ENCODE peak calls at places on chromosomes 11 and 22, in five cellular contexts. One of them, this sample, is unnamed.

GRCh38 chr11:118142809-118143208 is 9.8 kb downstream of the SCN4B start:
- DNase-seq in testis: no peak
- DNase-seq in GM23338: no peak
- DNase-seq in activated B cell treated with CpG ODN at 0.5 μM for 24 hours: no peak
- DNase-seq in stimulated activated CD4-positive, alpha-beta T cell treated with anti-CD3 and anti-CD28 coated beads, Interleukin-4, amount 100 ng/mL, for 48 hours: no peak
- DNase-seq in this sample: no peak

GRCh38 chr11:44596541-44597276 is 31.2 kb downstream of the CD82 start:
- DNase-seq in stimulated activated CD4-positive, alpha-beta T cell treated with anti-CD3 and anti-CD28 coated beads, Interleukin-4, amount 100 ng/mL, for 48 hours: peak
- DNase-seq in testis: no peak
- DNase-seq in GM23338: no peak
- DNase-seq in activated B cell treated with CpG ODN at 0.5 μM for 24 hours: peak
- DNase-seq in this sample: peak

GRCh38 chr22:21907638-21908522 is 40.4 kb upstream of the MAPK1 start:
- DNase-seq in activated B cell treated with CpG ODN at 0.5 μM for 24 hours: no peak
- DNase-seq in stimulated activated CD4-positive, alpha-beta T cell treated with anti-CD3 and anti-CD28 coated beads, Interleukin-4, amount 100 ng/mL, for 48 hours: no peak
- DNase-seq in testis: no peak
- DNase-seq in GM23338: no peak
- DNase-seq in this sample: no peak

GRCh38 chr11:14612624-14613023 is 31.0 kb upstream of the PDE3B start:
- DNase-seq in testis: no peak
- DNase-seq in activated B cell treated with CpG ODN at 0.5 μM for 24 hours: no peak
- DNase-seq in GM23338: no peak
- DNase-seq in stimulated activated CD4-positive, alpha-beta T cell treated with anti-CD3 and anti-CD28 coated beads, Interleukin-4, amount 100 ng/mL, for 48 hours: no peak
- DNase-seq in this sample: no peak

GRCh38 chr22:26461188-26461810 is 22.3 kb downstream of the HPS4 start:
- DNase-seq in stimulated activated CD4-positive, alpha-beta T cell treated with anti-CD3 and anti-CD28 coated beads, Interleukin-4, amount 100 ng/mL, for 48 hours: peak
- DNase-seq in GM23338: peak
- DNase-seq in testis: peak
- DNase-seq in activated B cell treated with CpG ODN at 0.5 μM for 24 hours: peak
- DNase-seq in this sample: no peak

GRCh38 chr22:26139320-26139719 is 29.9 kb upstream of the SEZ6L start:
- DNase-seq in stimulated activated CD4-positive, alpha-beta T cell treated with anti-CD3 and anti-CD28 coated beads, Interleukin-4, amount 100 ng/mL, for 48 hours: no peak
- DNase-seq in GM23338: no peak
- DNase-seq in testis: no peak
- DNase-seq in activated B cell treated with CpG ODN at 0.5 μM for 24 hours: no peak
- DNase-seq in this sample: no peak

GRCh38 chr22:38107692-38108515 is 2.6 kb downstream of the BAIAP2L2 start:
- DNase-seq in stimulated activated CD4-positive, alpha-beta T cell treated with anti-CD3 and anti-CD28 coated beads, Interleukin-4, amount 100 ng/mL, for 48 hours: no peak
- DNase-seq in activated B cell treated with CpG ODN at 0.5 μM for 24 hours: no peak
- DNase-seq in GM23338: no peak
- DNase-seq in testis: peak
- DNase-seq in this sample: no peak

GRCh38 chr11:14537134-14537599 is 17.0 kb upstream of the PSMA1 start:
- DNase-seq in GM23338: peak
- DNase-seq in activated B cell treated with CpG ODN at 0.5 μM for 24 hours: no peak
- DNase-seq in stimulated activated CD4-positive, alpha-beta T cell treated with anti-CD3 and anti-CD28 coated beads, Interleukin-4, amount 100 ng/mL, for 48 hours: peak
- DNase-seq in testis: peak
- DNase-seq in this sample: no peak

GRCh38 chr22:43398246-43398645 is 13.6 kb upstream of the MPPED1 start:
- DNase-seq in GM23338: no peak
- DNase-seq in stimulated activated CD4-positive, alpha-beta T cell treated with anti-CD3 and anti-CD28 coated beads, Interleukin-4, amount 100 ng/mL, for 48 hours: no peak
- DNase-seq in testis: no peak
- DNase-seq in activated B cell treated with CpG ODN at 0.5 μM for 24 hours: no peak
- DNase-seq in this sample: no peak

GRCh38 chr22:48240935-48241230 is 1478.4 kb downstream of the TBC1D22A start:
- DNase-seq in GM23338: no peak
- DNase-seq in testis: peak
- DNase-seq in activated B cell treated with CpG ODN at 0.5 μM for 24 hours: no peak
- DNase-seq in stimulated activated CD4-positive, alpha-beta T cell treated with anti-CD3 and anti-CD28 coated beads, Interleukin-4, amount 100 ng/mL, for 48 hours: no peak
- DNase-seq in this sample: no peak

GRCh38 chr11:10544491-10545470 is 3.8 kb upstream of the RNF141 start:
- DNase-seq in stimulated activated CD4-positive, alpha-beta T cell treated with anti-CD3 and anti-CD28 coated beads, Interleukin-4, amount 100 ng/mL, for 48 hours: no peak
- DNase-seq in testis: no peak
- DNase-seq in activated B cell treated with CpG ODN at 0.5 μM for 24 hours: peak
- DNase-seq in GM23338: no peak
- DNase-seq in this sample: no peak

GRCh38 chr22:32926600-32926999 is 125.1 kb downstream of the TIMP3 start:
- DNase-seq in stimulated activated CD4-positive, alpha-beta T cell treated with anti-CD3 and anti-CD28 coated beads, Interleukin-4, amount 100 ng/mL, for 48 hours: no peak
- DNase-seq in testis: no peak
- DNase-seq in activated B cell treated with CpG ODN at 0.5 μM for 24 hours: no peak
- DNase-seq in GM23338: peak
- DNase-seq in this sample: no peak

GRCh38 chr22:19554834-19555404 is 30.7 kb upstream of the CLDN5 start:
- DNase-seq in GM23338: peak
- DNase-seq in activated B cell treated with CpG ODN at 0.5 μM for 24 hours: no peak
- DNase-seq in stimulated activated CD4-positive, alpha-beta T cell treated with anti-CD3 and anti-CD28 coated beads, Interleukin-4, amount 100 ng/mL, for 48 hours: no peak
- DNase-seq in testis: no peak
- DNase-seq in this sample: no peak

This sample was measured in activated T-cell treated with anti-CD3 and anti-CD28 coated beads for 48 hours.